ENCODE peak calls at places on chromosomes 6 and 20, in five cellular contexts. L is H7; R is ELR; G is AG08395; T is CD8-positive, alpha-beta memory T cell. C is an unnamed sample.

GRCh38 chr20:45998761-45999160 is 9.9 kb upstream of the MMP9 start:
- DNase-seq in L (no peak), R (no peak), G (no peak), T (no peak), C (no peak)

GRCh38 chr20:10508468-10509251 is 73.6 kb downstream of the SLX4IP start:
- DNase-seq in L (no peak), R (peak), G (peak), T (no peak), C (no peak)

GRCh38 chr20:24097506-24098245 is 109.1 kb upstream of the GGTLC1 start:
- DNase-seq in L (no peak), R (no peak), G (no peak), T (no peak), C (no peak)

GRCh38 chr6:74733830-74734591 is 471.8 kb downstream of the COL12A1 start:
- DNase-seq in L (no peak), R (no peak), G (peak), T (no peak), C (no peak)

GRCh38 chr20:53735536-53736050 is 142.0 kb upstream of the ZNF217 start:
- DNase-seq in L (no peak), R (peak), G (peak), T (no peak), C (no peak)

GRCh38 chr6:90289902-90290301 is 6.7 kb downstream of the BACH2 start:
- DNase-seq in L (no peak), R (no peak), G (no peak), T (no peak), C (no peak)

GRCh38 chr20:7704021-7704420 is 236.2 kb downstream of the HAO1 start:
- DNase-seq in L (no peak), R (no peak), G (no peak), T (no peak), C (no peak)

GRCh38 chr6:324116-324728 is 31.9 kb downstream of the DUSP22 start:
- DNase-seq in L (peak), R (no peak), G (no peak), T (no peak), C (no peak)

GRCh38 chr6:37173573-37174195 is 3.7 kb downstream of the PIM1 start:
- DNase-seq in L (no peak), R (no peak), G (no peak), T (peak), C (no peak)

GRCh38 chr20:56343861-56344381 is 14.9 kb upstream of the FAM210B start:
- DNase-seq in L (peak), R (peak), G (peak), T (peak), C (peak)

GRCh38 chr6:129575378-129576118 is 134.4 kb downstream of the ARHGAP18 start:
- DNase-seq in L (peak), R (peak), G (peak), T (peak), C (peak)

GRCh38 chr6:166336847-166337246 is 5.5 kb downstream of the SFT2D1 start:
- DNase-seq in L (no peak), R (no peak), G (no peak), T (no peak), C (no peak)

GRCh38 chr6:38105066-38105465 is 285.5 kb downstream of the ZFAND3 start:
- DNase-seq in L (no peak), R (no peak), G (no peak), T (no peak), C (no peak)

GRCh38 chr6:71248306-71248705 is 40.3 kb upstream of the OGFRL1 start:
- DNase-seq in L (no peak), R (peak), G (peak), T (no peak), C (peak)

GRCh38 chr20:44219791-44220190 is 9.2 kb upstream of the OSER1 start:
- DNase-seq in L (no peak), R (no peak), G (no peak), T (no peak), C (no peak)

GRCh38 chr20:63064745-63065711 is 58.3 kb upstream of the BHLHE23 start:
- DNase-seq in L (peak), R (no peak), G (no peak), T (no peak), C (no peak)

GRCh38 chr6:78460711-78461110 is 406.6 kb upstream of the IRAK1BP1 start:
- DNase-seq in L (no peak), R (no peak), G (no peak), T (no peak), C (no peak)

GRCh38 chr20:6515261-6515660 is 252.2 kb upstream of the BMP2 start:
- DNase-seq in L (no peak), R (no peak), G (no peak), T (no peak), C (no peak)

GRCh38 chr20:11544029-11544678 is 373.5 kb upstream of the BTBD3 start:
- DNase-seq in L (peak), R (peak), G (peak), T (no peak), C (peak)

GRCh38 chr6:32113386-32114352 is 4.5 kb upstream of the TNXB start:
- DNase-seq in L (peak), R (peak), G (peak), T (no peak), C (peak)

GRCh38 chr6:106439459-106439858 is 78.9 kb downstream of the CRYBG1 start:
- DNase-seq in L (no peak), R (peak), G (peak), T (no peak), C (no peak)

C was measured in iPS-NIHi11.